ENCODE peak calls at places on chromosomes 5 and 9, in five cellular contexts. One of them, this sample, is unnamed.

GRCh38 chr9:96136992-96137665 is 164.8 kb downstream of the HSD17B3 start:
- DNase-seq in GM12878: peak; percentile 69
- DNase-seq in H1: no peak
- DNase-seq in HEK293T: no peak
- DNase-seq in HepG2: no peak
- DNase-seq in this sample: no peak

GRCh38 chr5:154534457-154535050 is 56.5 kb upstream of the HAND1 start:
- DNase-seq in H1: no peak
- DNase-seq in GM12878: no peak
- DNase-seq in HEK293T: no peak
- DNase-seq in HepG2: no peak
- DNase-seq in this sample: no peak

GRCh38 chr9:130361873-130362362 is 82.8 kb upstream of the ASS1 start:
- DNase-seq in HepG2: no peak
- DNase-seq in HEK293T: no peak
- DNase-seq in H1: no peak
- DNase-seq in GM12878: no peak
- DNase-seq in this sample: no peak

GRCh38 chr9:137550958-137551655 is 572 bp upstream of the MRPL41 start:
- DNase-seq in HepG2: peak; percentile 80
- DNase-seq in HEK293T: no peak
- DNase-seq in GM12878: no peak
- DNase-seq in H1: peak; percentile 65
- DNase-seq in this sample: peak; percentile 86

GRCh38 chr9:104896131-104896530 is 31.8 kb downstream of the ABCA1 start:
- DNase-seq in HepG2: no peak
- DNase-seq in GM12878: no peak
- DNase-seq in H1: no peak
- DNase-seq in HEK293T: no peak
- DNase-seq in this sample: no peak

GRCh38 chr5:108168915-108169314 is 213.0 kb downstream of the FBXL17 start:
- DNase-seq in H1: no peak
- DNase-seq in GM12878: no peak
- DNase-seq in HepG2: no peak
- DNase-seq in HEK293T: no peak
- DNase-seq in this sample: no peak

GRCh38 chr5:179241175-179241574 is 104.1 kb downstream of the ADAMTS2 start:
- DNase-seq in HEK293T: no peak
- DNase-seq in GM12878: no peak
- DNase-seq in H1: no peak
- DNase-seq in HepG2: no peak
- DNase-seq in this sample: no peak

GRCh38 chr5:145218982-145219381 is 616.2 kb downstream of the PRELID2 start:
- DNase-seq in H1: no peak
- DNase-seq in HEK293T: no peak
- DNase-seq in HepG2: no peak
- DNase-seq in GM12878: no peak
- DNase-seq in this sample: no peak

GRCh38 chr5:39063037-39063436 is 11.2 kb downstream of the RICTOR start:
- DNase-seq in HEK293T: no peak
- DNase-seq in HepG2: no peak
- DNase-seq in GM12878: no peak
- DNase-seq in H1: no peak
- DNase-seq in this sample: no peak

GRCh38 chr5:10111575-10111974 is 138.1 kb downstream of the ATPSCKMT start:
- DNase-seq in HepG2: peak; percentile 18
- DNase-seq in H1: no peak
- DNase-seq in GM12878: no peak
- DNase-seq in HEK293T: peak; percentile 55
- DNase-seq in this sample: peak; percentile 23

GRCh38 chr5:142997586-142997985 is 227.4 kb downstream of the ARHGAP26 start:
- DNase-seq in HepG2: no peak
- DNase-seq in HEK293T: no peak
- DNase-seq in GM12878: no peak
- DNase-seq in H1: no peak
- DNase-seq in this sample: no peak

GRCh38 chr9:99819484-99820329 is 2.0 kb upstream of the NR4A3 start:
- DNase-seq in H1: no peak
- DNase-seq in HEK293T: peak; percentile 83
- DNase-seq in HepG2: peak; percentile 81
- DNase-seq in GM12878: peak; percentile 63
- DNase-seq in this sample: peak; percentile 92

GRCh38 chr9:99650187-99650874 is 171.4 kb upstream of the NR4A3 start:
- DNase-seq in HEK293T: no peak
- DNase-seq in HepG2: no peak
- DNase-seq in GM12878: no peak
- DNase-seq in H1: no peak
- DNase-seq in this sample: no peak

GRCh38 chr9:134234687-134235359 is 70.5 kb upstream of the RNU6ATAC start:
- DNase-seq in HEK293T: no peak
- DNase-seq in HepG2: no peak
- DNase-seq in GM12878: no peak
- DNase-seq in H1: no peak
- DNase-seq in this sample: no peak

GRCh38 chr5:143002459-143003327 is 232.5 kb downstream of the ARHGAP26 start:
- DNase-seq in HepG2: no peak
- DNase-seq in HEK293T: peak; percentile 32
- DNase-seq in GM12878: peak; percentile 82
- DNase-seq in H1: no peak
- DNase-seq in this sample: no peak

GRCh38 chr9:82080265-82080664 is 91.7 kb downstream of the SPATA31D1 start:
- DNase-seq in H1: no peak
- DNase-seq in HEK293T: no peak
- DNase-seq in HepG2: no peak
- DNase-seq in GM12878: no peak
- DNase-seq in this sample: no peak

GRCh38 chr5:555058-555623 is 30.9 kb upstream of the SLC9A3 start:
- DNase-seq in HEK293T: no peak
- DNase-seq in GM12878: no peak
- DNase-seq in H1: no peak
- DNase-seq in HepG2: no peak
- DNase-seq in this sample: no peak

GRCh38 chr9:35406183-35406959 is 83.5 kb upstream of the RUSC2 start:
- DNase-seq in HEK293T: no peak
- DNase-seq in HepG2: no peak
- DNase-seq in H1: peak; percentile 80
- DNase-seq in GM12878: no peak
- DNase-seq in this sample: peak; percentile 56

GRCh38 chr9:93610206-93610605 is 33.8 kb downstream of the PHF2 start:
- DNase-seq in GM12878: no peak
- DNase-seq in HEK293T: no peak
- DNase-seq in HepG2: no peak
- DNase-seq in H1: no peak
- DNase-seq in this sample: no peak

GRCh38 chr5:135565691-135566421 is 12.9 kb downstream of the CXCL14 start:
- DNase-seq in GM12878: no peak
- DNase-seq in HEK293T: peak; percentile 79
- DNase-seq in H1: no peak
- DNase-seq in HepG2: peak; percentile 42
- DNase-seq in this sample: no peak

GRCh38 chr5:135127604-135128240 is 93.7 kb upstream of the PITX1 start:
- DNase-seq in HEK293T: no peak
- DNase-seq in HepG2: peak; percentile 83
- DNase-seq in GM12878: no peak
- DNase-seq in H1: no peak
- DNase-seq in this sample: no peak

GRCh38 chr5:90645024-90645610 is 86.5 kb downstream of the ADGRV1 start:
- DNase-seq in GM12878: no peak
- DNase-seq in HEK293T: no peak
- DNase-seq in H1: peak; percentile 46
- DNase-seq in HepG2: peak; percentile 37
- DNase-seq in this sample: peak; percentile 35

GRCh38 chr9:114350636-114351396 is 21.1 kb downstream of the ORM2 start:
- DNase-seq in H1: no peak
- DNase-seq in GM12878: no peak
- DNase-seq in HepG2: no peak
- DNase-seq in HEK293T: no peak
- DNase-seq in this sample: no peak

GRCh38 chr9:92974696-92975451 is 27.6 kb downstream of the FGD3 start:
- DNase-seq in GM12878: no peak
- DNase-seq in H1: no peak
- DNase-seq in HEK293T: no peak
- DNase-seq in HepG2: no peak
- DNase-seq in this sample: no peak

GRCh38 chr9:116151966-116152381 is 1.6 kb upstream of the PAPPA start:
- DNase-seq in H1: no peak
- DNase-seq in GM12878: no peak
- DNase-seq in HEK293T: no peak
- DNase-seq in HepG2: no peak
- DNase-seq in this sample: no peak

GRCh38 chr9:92483896-92484545 is 1.7 kb upstream of the ASPN start:
- DNase-seq in H1: no peak
- DNase-seq in GM12878: no peak
- DNase-seq in HEK293T: no peak
- DNase-seq in HepG2: no peak
- DNase-seq in this sample: no peak

GRCh38 chr5:10896016-10896415 is 135.0 kb upstream of the DAP start:
- DNase-seq in GM12878: no peak
- DNase-seq in H1: no peak
- DNase-seq in HepG2: peak; percentile 35
- DNase-seq in HEK293T: no peak
- DNase-seq in this sample: no peak

GRCh38 chr5:1300581-1301083 is 5.8 kb upstream of the TERT start:
- DNase-seq in HEK293T: no peak
- DNase-seq in HepG2: no peak
- DNase-seq in GM12878: no peak
- DNase-seq in H1: no peak
- DNase-seq in this sample: no peak

GRCh38 chr9:38035873-38036272 is 33.2 kb downstream of the SHB start:
- DNase-seq in HEK293T: no peak
- DNase-seq in HepG2: peak; percentile 66
- DNase-seq in GM12878: no peak
- DNase-seq in H1: no peak
- DNase-seq in this sample: no peak

GRCh38 chr5:75524071-75524470 is 12.4 kb downstream of the POLK start:
- DNase-seq in H1: no peak
- DNase-seq in GM12878: peak; percentile 79
- DNase-seq in HepG2: no peak
- DNase-seq in HEK293T: no peak
- DNase-seq in this sample: no peak

GRCh38 chr5:5605170-5605764 is 182.8 kb downstream of the ICE1 start:
- DNase-seq in GM12878: no peak
- DNase-seq in H1: no peak
- DNase-seq in HepG2: no peak
- DNase-seq in HEK293T: no peak
- DNase-seq in this sample: no peak

DNA sequence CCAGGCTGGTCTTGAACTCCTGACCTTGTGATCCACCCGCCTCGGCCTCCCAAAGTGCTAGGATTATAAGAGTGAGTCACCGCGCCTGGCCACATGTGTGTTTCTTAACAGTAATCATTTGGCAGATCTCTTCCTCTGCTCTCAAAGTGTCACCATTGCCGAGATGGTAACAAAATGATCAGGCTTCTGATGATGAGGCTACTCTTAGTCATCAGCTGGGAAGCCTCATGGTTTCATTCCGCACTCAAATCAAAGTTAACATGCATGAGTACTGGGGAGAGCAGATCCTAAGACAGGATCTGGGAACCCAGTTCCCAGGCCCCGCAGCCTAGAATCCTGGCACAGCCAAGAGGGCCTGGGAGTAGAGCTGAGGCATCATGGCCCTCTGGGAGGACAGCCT is 27.4 kb downstream of the BARHL1 start:
- DNase-seq in HepG2: no peak
- DNase-seq in H1: no peak
- DNase-seq in HEK293T: no peak
- DNase-seq in GM12878: no peak
- DNase-seq in this sample: no peak
- TF ChIP-seq SUZ12 in HepG2: no peak
- TF ChIP-seq SUZ12 in H1: no peak
- TF ChIP-seq SUZ12 in HEK293T: no peak
- TF ChIP-seq SUZ12 in GM12878: no peak
- TF ChIP-seq SUZ12 in this sample: no peak

GRCh38 chr5:151115272-151115905 is 34.6 kb upstream of the TNIP1 start:
- DNase-seq in H1: peak; percentile 58
- DNase-seq in HEK293T: peak; percentile 85
- DNase-seq in HepG2: peak; percentile 32
- DNase-seq in GM12878: no peak
- DNase-seq in this sample: peak; percentile 13
- TF ChIP-seq SUZ12 in H1: no peak
- TF ChIP-seq SUZ12 in HEK293T: no peak
- TF ChIP-seq SUZ12 in HepG2: no peak
- TF ChIP-seq SUZ12 in GM12878: no peak
- TF ChIP-seq SUZ12 in this sample: no peak

GRCh38 chr9:126491256-126491879 is 122.4 kb upstream of the LMX1B start:
- DNase-seq in HEK293T: peak; percentile 37
- DNase-seq in H1: no peak
- DNase-seq in GM12878: no peak
- DNase-seq in HepG2: peak; percentile 46
- DNase-seq in this sample: no peak
- TF ChIP-seq SUZ12 in HEK293T: no peak
- TF ChIP-seq SUZ12 in H1: no peak
- TF ChIP-seq SUZ12 in GM12878: no peak
- TF ChIP-seq SUZ12 in HepG2: no peak
- TF ChIP-seq SUZ12 in this sample: no peak

GRCh38 chr5:113250341-113250953 is 184.3 kb downstream of the TSSK1B start:
- DNase-seq in HEK293T: no peak
- DNase-seq in H1: no peak
- DNase-seq in GM12878: no peak
- DNase-seq in HepG2: no peak
- DNase-seq in this sample: no peak
- TF ChIP-seq SUZ12 in HEK293T: no peak
- TF ChIP-seq SUZ12 in H1: no peak
- TF ChIP-seq SUZ12 in GM12878: no peak
- TF ChIP-seq SUZ12 in HepG2: no peak
- TF ChIP-seq SUZ12 in this sample: no peak

GRCh38 chr5:146860213-146860891 is 18.2 kb downstream of the PPP2R2B start:
- DNase-seq in H1: no peak
- DNase-seq in HepG2: peak; percentile 19
- DNase-seq in HEK293T: no peak
- DNase-seq in GM12878: no peak
- DNase-seq in this sample: no peak
- TF ChIP-seq SUZ12 in H1: no peak
- TF ChIP-seq SUZ12 in HepG2: no peak
- TF ChIP-seq SUZ12 in HEK293T: no peak
- TF ChIP-seq SUZ12 in GM12878: no peak
- TF ChIP-seq SUZ12 in this sample: no peak

DNA sequence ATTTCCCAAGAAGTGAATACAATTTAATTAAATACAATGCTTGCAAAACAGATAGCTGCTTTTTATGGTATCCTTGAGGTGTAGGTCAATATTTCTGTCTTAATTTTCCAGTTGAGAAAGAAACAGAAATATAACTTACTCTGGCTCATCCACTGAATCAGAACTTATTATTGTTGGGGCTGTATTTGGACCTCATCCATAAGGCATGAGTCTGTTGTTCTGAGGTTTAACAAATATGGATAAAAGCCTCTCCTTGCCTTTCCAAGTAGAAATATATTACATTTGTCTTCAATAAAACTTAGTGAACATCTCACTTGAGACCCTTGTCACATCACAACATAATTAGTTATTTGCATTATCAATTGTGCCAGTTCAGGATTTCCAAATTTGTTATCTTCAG is 525.8 kb downstream of the AGTPBP1 start:
- DNase-seq in HEK293T: no peak
- DNase-seq in H1: no peak
- DNase-seq in GM12878: no peak
- DNase-seq in HepG2: no peak
- DNase-seq in this sample: no peak
- TF ChIP-seq SUZ12 in HEK293T: no peak
- TF ChIP-seq SUZ12 in H1: no peak
- TF ChIP-seq SUZ12 in GM12878: no peak
- TF ChIP-seq SUZ12 in HepG2: no peak
- TF ChIP-seq SUZ12 in this sample: no peak